ENCODE peak calls at places on chromosomes 11 and 22, in eight cellular contexts. I is right lobe of liver; G is kidney; X is cardiac muscle cell; C is mammary epithelial cell; Q is CD8-positive, alpha-beta T cell; H is small intestine; N is NB4. R is an unnamed sample.

GRCh38 chr11:80779907-80780615 is 1339.2 kb upstream of the TENM4 start:
- DNase-seq in Q (no peak), C (peak; percentile 0), G (no peak), I (no peak), N (no peak), X (no peak), H (peak; percentile 40), R (no peak)

GRCh38 chr11:119895981-119896380 is 167.0 kb upstream of the NECTIN1 start:
- DNase-seq in H (no peak), X (no peak), Q (no peak), C (no peak), I (no peak), N (peak; percentile 52), G (no peak), R (no peak)

GRCh38 chr22:46587492-46588278 is 32.5 kb upstream of the GRAMD4 start:
- DNase-seq in X (no peak), I (peak; percentile 52), N (no peak), H (peak; percentile 55), G (peak; percentile 84), Q (no peak), C (no peak), R (no peak)

GRCh38 chr11:88508808-88509581 is 171.5 kb upstream of the CTSC start:
- DNase-seq in Q (no peak), H (no peak), X (peak; percentile 45), C (no peak), I (no peak), G (peak; percentile 80), N (no peak), R (no peak)

GRCh38 chr11:105899776-105900175 is 122.3 kb downstream of the MSANTD4 start:
- DNase-seq in H (no peak), Q (no peak), N (no peak), C (no peak), I (no peak), X (no peak), G (no peak), R (no peak)

GRCh38 chr11:15227011-15227410 is 112.3 kb downstream of the INSC start:
- DNase-seq in N (no peak), C (no peak), I (no peak), X (no peak), H (no peak), G (no peak), Q (no peak), R (no peak)

GRCh38 chr11:69840371-69841169 is 21.4 kb upstream of the FGF3 start:
- DNase-seq in X (no peak), C (peak; percentile 55), Q (no peak), N (no peak), I (no peak), G (peak; percentile 51), H (no peak), R (peak; percentile 25)

GRCh38 chr11:130499828-130500227 is 51.4 kb downstream of the ADAMTS15 start:
- DNase-seq in Q (no peak), I (no peak), C (peak; percentile 13), G (no peak), N (no peak), X (no peak), H (no peak), R (no peak)

GRCh38 chr11:1829039-1829820 is 5.6 kb upstream of the SYT8 start:
- DNase-seq in C (peak; percentile 86), Q (no peak), I (no peak), H (no peak), X (peak; percentile 64), N (no peak), G (peak; percentile 69), R (peak; percentile 81)

GRCh38 chr11:112477929-112478317 is 217.3 kb upstream of the PLET1 start:
- DNase-seq in I (no peak), G (no peak), H (no peak), X (no peak), N (no peak), Q (no peak), C (peak; percentile 51), R (no peak)

GRCh38 chr11:22471405-22471804 is 133.2 kb downstream of the SLC17A6 start:
- DNase-seq in H (no peak), X (no peak), G (no peak), C (no peak), N (no peak), Q (no peak), I (no peak), R (no peak)

GRCh38 chr11:77149716-77150392 is 21.8 kb downstream of the MYO7A start:
- DNase-seq in N (no peak), H (no peak), I (no peak), G (peak; percentile 53), X (no peak), C (no peak), Q (no peak), R (no peak)

GRCh38 chr11:14908214-14908880 is 16.3 kb upstream of the CYP2R1 start:
- DNase-seq in C (peak; percentile 42), I (peak; percentile 46), G (no peak), X (peak; percentile 55), N (peak; percentile 62), Q (peak; percentile 37), H (peak; percentile 55), R (no peak)

GRCh38 chr11:59777104-59777503 is 21.9 kb downstream of the STX3 start:
- DNase-seq in I (no peak), X (no peak), N (no peak), G (no peak), C (no peak), H (no peak), Q (no peak), R (no peak)

GRCh38 chr11:71283960-71284359 is 31.6 kb upstream of the SHANK2 start:
- DNase-seq in H (peak; percentile 93), Q (no peak), C (peak; percentile 24), X (no peak), G (no peak), I (no peak), N (no peak), R (no peak)

GRCh38 chr11:123235687-123236261 is 40.7 kb upstream of the CLMP start:
- DNase-seq in X (peak; percentile 92), Q (no peak), N (no peak), C (no peak), G (no peak), H (peak; percentile 10), I (no peak), R (no peak)

GRCh38 chr11:71962428-71963038 is 33.7 kb downstream of the RNF121 start:
- DNase-seq in H (no peak), C (no peak), N (peak; percentile 61), X (peak; percentile 55), G (no peak), Q (no peak), I (no peak), R (no peak)

DNA sequence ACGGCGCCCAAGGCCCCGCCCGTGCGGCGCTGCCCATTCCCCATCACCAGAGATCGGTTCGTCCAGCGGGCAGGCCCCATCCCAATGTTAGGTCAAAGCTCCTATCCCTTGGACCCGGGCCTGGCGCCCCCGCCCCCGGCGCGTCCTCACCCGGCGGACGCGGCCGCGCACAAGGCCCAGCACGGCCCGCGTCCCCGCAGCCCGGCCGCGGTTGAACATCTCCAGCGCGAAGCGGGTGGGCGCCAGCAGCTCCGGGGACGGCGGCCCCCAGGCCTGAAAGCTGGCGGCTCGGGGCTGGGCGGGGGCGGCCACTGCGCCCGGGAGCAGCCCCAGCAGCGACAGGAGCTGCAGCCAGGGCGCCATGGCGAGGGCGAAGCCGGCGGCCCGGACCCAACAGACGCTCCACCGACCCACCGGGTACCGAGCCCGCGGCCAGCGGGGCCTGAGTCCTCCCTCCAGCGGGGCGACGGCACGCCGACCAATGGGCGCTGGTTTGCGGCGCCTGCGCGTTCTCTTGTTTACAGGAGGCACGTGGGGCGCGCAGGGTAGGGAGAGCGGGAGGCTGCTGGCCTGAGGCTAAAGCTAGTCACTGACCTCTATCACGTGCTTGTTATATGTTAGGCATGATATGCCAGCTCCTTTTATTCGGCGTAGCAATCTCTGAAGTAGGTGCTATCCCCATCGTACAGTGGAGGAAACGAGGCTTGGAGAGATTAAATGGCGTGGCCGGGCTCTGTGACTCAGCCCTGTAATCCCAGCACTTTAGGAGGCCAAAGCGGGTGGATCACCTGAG is at the start of gene CTSF:
- DNase-seq in N (peak; percentile 51), I (peak; percentile 93), Q (peak; percentile 75), G (peak; percentile 94), X (peak; percentile 82), C (peak; percentile 62), H (peak; percentile 70), R (peak; percentile 28)
- H3K4me3 ChIP-seq in N (no peak within 1 kb of the TSS), I (peak within 1 kb of the TSS; percentile 68), Q (peak within 1 kb of the TSS; percentile 74), G (peak within 1 kb of the TSS; percentile 57), X (peak within 1 kb of the TSS; percentile 15), C (peak within 1 kb of the TSS; percentile 50), H (no peak within 1 kb of the TSS), R (peak within 1 kb of the TSS; percentile 35)

GRCh38 chr22:35383679-35384071 is 2.8 kb downstream of the HMOX1 start:
- DNase-seq in X (peak; percentile 24), C (no peak), G (no peak), Q (no peak), N (no peak), H (no peak), I (no peak), R (no peak)
- H3K4me3 ChIP-seq in X (no peak overlapping the region), C (no peak overlapping the region), G (peak overlapping the region; percentile 82), Q (no peak overlapping the region), N (no peak overlapping the region), H (no peak overlapping the region), I (peak overlapping the region; percentile 89), R (no peak overlapping the region)

GRCh38 chr11:19083166-19083565 is 22.6 kb upstream of the MRGPRX2 start:
- DNase-seq in H (no peak), X (no peak), Q (no peak), G (no peak), I (no peak), N (no peak), C (no peak), R (no peak)

GRCh38 chr11:19076744-19077589 is 16.4 kb upstream of the MRGPRX2 start:
- DNase-seq in G (peak; percentile 70), N (peak; percentile 46), H (peak; percentile 62), I (peak; percentile 57), C (peak; percentile 34), X (peak; percentile 62), Q (peak; percentile 62), R (no peak)

GRCh38 chr11:19079643-19080440 is 19.3 kb upstream of the MRGPRX2 start:
- DNase-seq in X (peak; percentile 89), C (peak; percentile 90), H (no peak), G (no peak), Q (no peak), N (no peak), I (no peak), R (no peak)

GRCh38 chr11:19077965-19078364 is 17.4 kb upstream of the MRGPRX2 start:
- DNase-seq in G (no peak), X (no peak), Q (no peak), N (no peak), I (no peak), H (no peak), C (no peak), R (no peak)

DNA sequence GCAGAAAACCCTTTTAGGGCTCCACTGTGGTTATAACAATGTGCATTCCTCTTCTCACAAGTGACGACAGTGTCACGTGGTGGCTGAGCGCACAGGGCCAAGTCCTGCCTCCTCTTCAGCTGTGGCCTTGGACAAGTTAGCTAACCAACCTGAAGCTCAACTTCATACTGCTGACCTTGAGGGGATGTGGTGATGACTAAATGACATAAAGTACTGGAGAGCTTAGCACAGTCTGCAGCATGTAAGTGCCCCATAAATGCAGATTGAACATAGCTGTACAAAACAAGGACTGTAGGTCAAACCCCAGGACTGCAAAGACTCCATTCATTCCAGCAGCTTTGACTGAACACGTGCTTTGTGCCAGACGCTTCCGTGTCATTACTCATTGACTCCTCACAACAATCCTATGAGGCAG is 20.1 kb upstream of the MRGPRX2 start:
- DNase-seq in C (peak; percentile 58), Q (no peak), X (peak; percentile 82), N (no peak), H (no peak), G (peak; percentile 77), I (no peak), R (peak; percentile 71)
- H3K4me3 ChIP-seq in C (no peak overlapping the region), Q (no peak overlapping the region), X (no peak overlapping the region), N (no peak overlapping the region), H (no peak overlapping the region), G (no peak overlapping the region), I (no peak overlapping the region), R (no peak overlapping the region)

GRCh38 chr11:34055218-34056000 is 3.9 kb downstream of the CAPRIN1 start:
- DNase-seq in N (no peak), H (no peak), G (no peak), I (no peak), Q (no peak), C (no peak), X (no peak), R (no peak)
- H3K4me3 ChIP-seq in N (peak overlapping the region; percentile 86), H (no peak overlapping the region), G (no peak overlapping the region), I (no peak overlapping the region), Q (no peak overlapping the region), C (no peak overlapping the region), X (peak overlapping the region; percentile 2), R (no peak overlapping the region)